ENCODE peak calls at places on chromosomes 11 and 22, in five cellular contexts. U is naive thymus-derived CD4-positive, alpha-beta T cell; L is effector CD4-positive, alpha-beta T cell; Y is AG09309; Q is activated T-cell treated with anti-CD3 and anti-CD28 coated beads for 24 hours. I is an unnamed sample.

GRCh38 chr11:118610773-118611432 is 3.5 kb downstream of the PHLDB1 start:
- DNase-seq in L (peak; percentile 84), U (peak; percentile 85), Y (no peak), Q (peak; percentile 76), I (peak; percentile 89)

GRCh38 chr11:22407899-22408298 is 69.7 kb downstream of the SLC17A6 start:
- DNase-seq in U (no peak), Q (no peak), L (no peak), Y (no peak), I (no peak)

GRCh38 chr11:47234669-47235075 is 13.9 kb downstream of the ACP2 start:
- DNase-seq in U (peak; percentile 30), L (peak; percentile 54), Q (peak; percentile 25), Y (no peak), I (peak; percentile 62)

GRCh38 chr11:69601346-69601975 is 39.5 kb upstream of the CCND1 start:
- DNase-seq in L (no peak), U (no peak), Y (no peak), Q (no peak), I (no peak)

GRCh38 chr22:49213731-49214352 is 613.8 kb downstream of the BRD1 start:
- DNase-seq in L (no peak), Y (no peak), Q (no peak), U (no peak), I (no peak)

GRCh38 chr11:43643898-43644625 is 36.5 kb upstream of the HSD17B12 start:
- DNase-seq in Q (peak; percentile 81), Y (peak; percentile 35), L (peak; percentile 83), U (peak; percentile 70), I (peak; percentile 89)

GRCh38 chr11:64765291-64765803 is 5.6 kb upstream of the PYGM start:
- DNase-seq in Y (no peak), Q (no peak), L (no peak), U (no peak), I (no peak)

GRCh38 chr22:46352691-46353386 is 17.3 kb downstream of the TRMU start:
- DNase-seq in Q (no peak), Y (no peak), L (no peak), U (no peak), I (peak; percentile 78)

GRCh38 chr11:20964985-20965384 is 295.6 kb downstream of the NELL1 start:
- DNase-seq in Q (no peak), Y (no peak), U (no peak), L (no peak), I (no peak)

GRCh38 chr11:66113132-66113856 is 43.2 kb downstream of the PACS1 start:
- DNase-seq in L (no peak), Y (no peak), U (no peak), Q (no peak), I (peak; percentile 73)

GRCh38 chr11:122633219-122633829 is 22.2 kb upstream of the UBASH3B start:
- DNase-seq in Q (no peak), Y (no peak), U (no peak), L (no peak), I (peak; percentile 74)

GRCh38 chr22:40855960-40856512 is 403 bp downstream of the ST13 start:
- DNase-seq in Y (no peak), L (no peak), Q (no peak), U (no peak), I (peak; percentile 55)